ENCODE peak calls at places on chromosomes 3 and 15, in eight cellular contexts. V is OCI-LY7, L is SK-N-SH, B is hepatocyte, A is fibroblast of lung, G is GM23338, M is GM23248, Q is trophoblast cell. O is an unnamed sample. For H3K79me2, the result is how much of the 10 kb centered on the place peaks cover.

GRCh38 chr15:78552597-78552996 is 12.4 kb downstream of the PSMA4 start:
- DNase-seq in V (no peak), L (no peak), B (no peak), A (no peak), G (no peak), M (no peak), Q (no peak), O (no peak)

GRCh38 chr15:99753066-99753465 is 19.8 kb upstream of the LYSMD4 start:
- DNase-seq in V (no peak), L (no peak), B (no peak), A (no peak), G (no peak), M (no peak), Q (no peak), O (no peak)

GRCh38 chr15:45521596-45522167 is 873 bp downstream of the SLC30A4 start:
- DNase-seq in V (peak), L (no peak), B (peak), A (peak), G (peak), M (peak), Q (no peak), O (peak)

GRCh38 chr15:58235961-58236360 is 97.8 kb downstream of the AQP9 start:
- DNase-seq in V (no peak), L (no peak), B (no peak), A (no peak), G (no peak), M (peak), Q (no peak), O (no peak)

GRCh38 chr3:113557374-113557773 is 25.0 kb downstream of the SIDT1 start:
- DNase-seq in V (no peak), L (no peak), B (peak), A (peak), G (peak), M (peak), Q (no peak), O (peak)

GRCh38 chr3:188760408-188760807 is 411.4 kb upstream of the TPRG1 start:
- DNase-seq in V (no peak), L (no peak), B (no peak), A (peak), G (no peak), M (peak), Q (no peak), O (peak)

GRCh38 chr15:89442671-89443307 is 53.6 kb downstream of the RHCG start:
- DNase-seq in V (peak), L (peak), B (peak), A (no peak), G (peak), M (peak), Q (peak), O (no peak)

GRCh38 chr3:172107403-172107802 is 68.0 kb downstream of the FNDC3B start:
- DNase-seq in V (peak), L (no peak), B (no peak), A (no peak), G (no peak), M (peak), Q (no peak), O (no peak)

GRCh38 chr3:138444104-138444503 is 9.7 kb downstream of the ESYT3 start:
- DNase-seq in V (no peak), L (no peak), B (no peak), A (no peak), G (no peak), M (no peak), Q (peak), O (no peak)

GRCh38 chr3:50050361-50050760 is 38.4 kb upstream of the RBM5 start:
- DNase-seq in V (no peak), L (no peak), B (no peak), A (peak), G (no peak), M (peak), Q (no peak), O (peak)

GRCh38 chr3:72346526-72346926 is 501.7 kb downstream of the SHQ1 start:
- DNase-seq in V (no peak), L (no peak), B (peak), A (peak), G (no peak), M (peak), Q (peak), O (peak)

GRCh38 chr3:108062051-108062450 is 28.8 kb downstream of the CD47 start:
- DNase-seq in V (peak), L (no peak), B (no peak), A (no peak), G (no peak), M (no peak), Q (no peak), O (no peak)

GRCh38 chr3:184348057-184348382 is 10.6 kb downstream of the FAM131A start:
- DNase-seq in V (no peak), L (no peak), B (no peak), A (no peak), G (no peak), M (no peak), Q (no peak), O (no peak)

GRCh38 chr15:100694381-100695012 is 92.1 kb downstream of the ASB7 start:
- DNase-seq in V (no peak), L (no peak), B (no peak), A (peak), G (no peak), M (no peak), Q (no peak), O (peak)

GRCh38 chr15:40340038-40340739 is 550 bp downstream of the CCDC9B start:
- DNase-seq in V (no peak), L (peak), B (peak), A (peak), G (no peak), M (peak), Q (peak), O (peak)

GRCh38 chr15:77537006-77537405 is 95.7 kb downstream of the LINGO1 start:
- DNase-seq in V (no peak), L (no peak), B (no peak), A (no peak), G (no peak), M (no peak), Q (no peak), O (no peak)

GRCh38 chr15:70478251-70478990 is 284.9 kb downstream of the UACA start:
- DNase-seq in V (peak), L (peak), B (no peak), A (no peak), G (no peak), M (no peak), Q (no peak), O (no peak)

GRCh38 chr3:58640700-58641372 is 25.7 kb downstream of the FAM3D start:
- DNase-seq in V (peak), L (peak), B (peak), A (peak), G (peak), M (peak), Q (peak), O (peak)

GRCh38 chr15:63256433-63256884 is 20.9 kb upstream of the APH1B start:
- DNase-seq in V (no peak), L (no peak), B (peak), A (peak), G (peak), M (peak), Q (no peak), O (peak)

GRCh38 chr15:77497108-77497737 is 76.5 kb downstream of the HMG20A start:
- DNase-seq in V (no peak), L (peak), B (peak), A (peak), G (no peak), M (peak), Q (peak), O (peak)

GRCh38 chr3:11545186-11545851 is 98.4 kb downstream of the VGLL4 start:
- DNase-seq in V (no peak), L (no peak), B (no peak), A (no peak), G (peak), M (peak), Q (no peak), O (no peak)

GRCh38 chr3:112767177-112767576 is 79.5 kb downstream of the CD200R1L start:
- DNase-seq in V (no peak), L (no peak), B (no peak), A (no peak), G (no peak), M (no peak), Q (no peak), O (no peak)

GRCh38 chr3:138348950-138349739 is 766 bp downstream of the MRAS start:
- DNase-seq in V (no peak), L (peak), B (peak), A (peak), G (peak), M (peak), Q (no peak), O (no peak)

GRCh38 chr15:98076021-98076816 is 115.7 kb downstream of the ARRDC4 start:
- DNase-seq in V (no peak), L (no peak), B (peak), A (peak), G (no peak), M (peak), Q (no peak), O (peak)

GRCh38 chr3:62319570-62320243 is 53.6 kb downstream of the FEZF2 start:
- DNase-seq in V (no peak), L (no peak), B (peak), A (no peak), G (no peak), M (no peak), Q (no peak), O (no peak)

GRCh38 chr3:26406636-26407035 is 215.9 kb upstream of the LRRC3B start:
- DNase-seq in V (no peak), L (no peak), B (no peak), A (no peak), G (no peak), M (no peak), Q (no peak), O (no peak)

GRCh38 chr3:142646020-142646783 is 50.0 kb downstream of the PLS1 start:
- DNase-seq in V (no peak), L (no peak), B (no peak), A (no peak), G (no peak), M (no peak), Q (no peak), O (no peak)

GRCh38 chr3:131630812-131631211 is 128.0 kb upstream of the MRPL3 start:
- DNase-seq in V (no peak), L (no peak), B (no peak), A (peak), G (no peak), M (peak), Q (no peak), O (peak)

GRCh38 chr3:57755368-57756021 is 614 bp upstream of the SLMAP start:
- DNase-seq in V (peak), L (peak), B (peak), A (peak), G (peak), M (peak), Q (peak), O (peak)

GRCh38 chr3:119809249-119810017 is 27.5 kb downstream of the NR1I2 start:
- DNase-seq in V (no peak), L (no peak), B (no peak), A (no peak), G (peak), M (peak), Q (no peak), O (no peak)

GRCh38 chr3:179450901-179451334 is 352 bp downstream of the GNB4 start:
- DNase-seq in V (peak), L (no peak), B (peak), A (peak), G (peak), M (peak), Q (no peak), O (peak)

GRCh38 chr3:179450321-179450720 is 949 bp downstream of the GNB4 start:
- DNase-seq in V (no peak), L (no peak), B (no peak), A (peak), G (no peak), M (peak), Q (no peak), O (peak)

GRCh38 chr3:179449621-179450020 is 1.6 kb downstream of the GNB4 start:
- DNase-seq in V (no peak), L (no peak), B (no peak), A (peak), G (no peak), M (peak), Q (no peak), O (peak)

GRCh38 chr3:179446501-179446900 is 4.8 kb downstream of the GNB4 start:
- DNase-seq in V (peak), L (no peak), B (peak), A (no peak), G (peak), M (peak), Q (no peak), O (no peak)

DNA sequence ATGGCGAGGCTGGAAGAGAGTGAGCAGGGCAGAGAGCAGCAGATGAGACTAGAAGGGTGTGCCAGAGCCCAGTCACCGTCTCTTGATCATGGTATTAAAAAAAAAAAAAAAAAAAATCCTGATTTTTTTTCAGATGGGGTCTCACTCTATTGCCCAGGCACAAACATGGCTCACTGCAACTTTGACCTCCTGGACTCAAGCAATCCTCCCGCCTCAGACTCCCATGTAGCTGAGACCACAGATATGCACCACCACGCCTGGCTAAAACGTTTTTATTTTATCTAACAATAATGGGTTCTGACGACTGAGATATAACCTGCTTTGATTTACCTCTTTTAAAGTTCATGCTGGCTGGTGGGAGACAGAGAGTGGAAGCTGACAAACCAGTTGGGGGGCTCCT is 4.0 kb downstream of the GNB4 start:
- DNase-seq in V (no peak), L (no peak), B (no peak), A (no peak), G (no peak), M (no peak), Q (no peak), O (no peak)
- H3K79me2 ChIP-seq in V (under half), L (half or more), B (half or more), A (half or more), G (under half), M (half or more), Q (under half), O (half or more)

DNA sequence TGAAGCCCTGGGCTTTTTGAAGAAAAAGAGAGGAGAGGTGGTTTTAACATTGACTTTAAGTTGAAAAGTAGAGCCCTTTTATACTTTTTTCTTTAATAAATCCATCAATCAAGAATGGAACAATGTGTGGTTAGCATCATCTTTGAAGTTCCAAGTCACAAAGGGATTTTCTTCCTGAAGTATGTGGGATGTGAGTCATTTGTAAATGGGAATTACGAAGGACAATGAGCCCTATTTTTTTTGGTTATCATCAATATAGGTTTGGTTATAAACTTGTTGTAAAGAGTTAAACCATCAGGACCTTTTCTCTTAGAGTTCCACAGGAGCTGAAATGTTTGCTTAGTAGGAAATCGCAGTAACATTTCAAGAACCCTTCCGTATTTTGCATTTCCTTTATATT is 38.3 kb downstream of the PIK3CA start:
- DNase-seq in V (no peak), L (no peak), B (no peak), A (peak), G (no peak), M (no peak), Q (no peak), O (peak)
- H3K79me2 ChIP-seq in V (under half), L (half or more), B (half or more), A (under half), G (half or more), M (half or more), Q (under half), O (half or more)

GRCh38 chr3:7669641-7670040 is 808.7 kb downstream of the GRM7 start:
- DNase-seq in V (no peak), L (no peak), B (no peak), A (no peak), G (no peak), M (no peak), Q (no peak), O (no peak)

GRCh38 chr3:7672124-7672523 is 811.2 kb downstream of the GRM7 start:
- DNase-seq in V (no peak), L (no peak), B (no peak), A (no peak), G (no peak), M (no peak), Q (no peak), O (no peak)

GRCh38 chr3:7667774-7668173 is 806.9 kb downstream of the GRM7 start:
- DNase-seq in V (no peak), L (no peak), B (no peak), A (no peak), G (no peak), M (no peak), Q (no peak), O (no peak)
- H3K79me2 ChIP-seq in V (under half), L (under half), B (under half), A (under half), G (under half), M (under half), Q (under half), O (under half)

DNA sequence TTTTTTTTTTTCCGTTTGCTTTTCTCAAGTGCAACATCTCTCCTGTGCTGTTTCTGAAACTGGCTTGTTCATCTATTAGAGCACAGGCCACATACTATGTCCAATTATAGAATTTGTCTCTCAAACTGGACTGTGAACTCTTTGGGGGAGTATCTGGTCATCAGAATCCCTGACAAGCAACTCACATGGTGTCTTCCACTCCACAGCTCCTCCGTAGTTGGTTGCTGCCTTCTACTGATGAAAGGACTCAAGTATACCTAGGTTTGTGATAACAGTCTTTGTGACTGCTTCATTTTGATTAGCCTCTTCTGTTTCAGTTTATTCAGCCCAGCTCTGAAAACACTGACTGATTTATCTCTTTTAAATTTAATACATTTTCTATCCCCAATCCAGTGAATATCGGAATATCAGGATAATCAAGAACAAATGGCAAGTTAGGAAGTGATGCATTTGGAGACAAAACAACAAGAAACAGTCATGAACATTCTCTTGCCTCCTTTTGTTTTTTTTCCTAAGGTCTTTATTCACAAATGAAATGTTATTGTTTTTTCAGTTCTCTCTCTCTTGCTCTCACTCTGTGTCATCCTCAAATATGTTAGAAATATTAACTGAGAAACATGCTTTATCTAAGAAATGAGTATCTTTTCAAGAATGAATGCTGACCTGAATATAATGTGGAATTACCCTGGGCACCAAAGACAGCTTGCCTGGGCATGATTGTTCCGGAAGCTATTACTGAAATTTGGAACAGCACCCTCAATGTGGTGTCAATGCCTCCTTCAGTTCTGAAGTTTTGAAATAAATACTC is 51.2 kb downstream of the RBMS3 start:
- DNase-seq in V (no peak), L (no peak), B (no peak), A (no peak), G (no peak), M (peak), Q (no peak), O (no peak)
- H3K79me2 ChIP-seq in V (under half), L (half or more), B (half or more), A (half or more), G (under half), M (half or more), Q (under half), O (half or more)